ENCODE peak calls at places on chromosomes 11 and 22, in eight cellular contexts. N is GM23338, Z is brain microvascular endothelial cell, A is upper lobe of right lung, Y is GM20000, L is breast epithelium, Q is nephron progenitor cell, I is thoracic aorta. E is an unnamed sample.

GRCh38 chr11:120532082-120532481 is 20.5 kb downstream of the GRIK4 start:
- DNase-seq in A (no peak), Z (no peak), N (no peak), Y (no peak), Q (no peak), I (no peak), L (no peak), E (no peak)

GRCh38 chr11:47148274-47148673 is 28.4 kb downstream of the ARFGAP2 start:
- DNase-seq in A (no peak), Z (no peak), Y (no peak), L (no peak), Q (no peak), N (no peak), I (no peak), E (no peak)

GRCh38 chr11:13448876-13449275 is 14.1 kb downstream of the BTBD10 start:
- DNase-seq in Q (no peak), I (no peak), L (no peak), Z (no peak), Y (no peak), A (no peak), N (no peak), E (no peak)

GRCh38 chr11:134815404-134815803 is 403.4 kb upstream of the B3GAT1 start:
- DNase-seq in Q (no peak), I (no peak), A (no peak), L (no peak), N (no peak), Y (no peak), Z (no peak), E (no peak)

GRCh38 chr22:46631113-46631512 is 10.9 kb downstream of the GRAMD4 start:
- DNase-seq in N (no peak), A (no peak), I (no peak), Q (no peak), Z (no peak), L (no peak), Y (no peak), E (no peak)

GRCh38 chr11:126782810-126783209 is 217.8 kb downstream of the KIRREL3 start:
- DNase-seq in Y (no peak), I (no peak), N (no peak), L (no peak), A (no peak), Z (no peak), Q (no peak), E (no peak)

GRCh38 chr11:102830328-102830727 is 13.1 kb downstream of the MMP3 start:
- DNase-seq in Q (no peak), Y (no peak), N (no peak), L (no peak), A (no peak), I (no peak), Z (no peak), E (no peak)

GRCh38 chr11:26753738-26754504 is 32.1 kb upstream of the SLC5A12 start:
- DNase-seq in Q (peak), A (no peak), N (peak), Z (peak), L (peak), Y (peak), I (peak), E (peak)

GRCh38 chr11:1553808-1554594 is 18.1 kb downstream of the DUSP8 start:
- DNase-seq in Y (no peak), Q (no peak), A (peak), I (no peak), N (peak), Z (no peak), L (peak), E (peak)

GRCh38 chr11:6992457-6993431 is 27.4 kb downstream of the ZNF214 start:
- DNase-seq in A (no peak), N (no peak), L (no peak), Y (no peak), Z (peak), I (no peak), Q (no peak), E (no peak)

GRCh38 chr22:41833369-41834004 is 582 bp downstream of the SREBF2 start:
- DNase-seq in N (peak), Q (peak), I (no peak), Z (no peak), L (peak), A (peak), Y (peak), E (peak)

GRCh38 chr22:41831383-41831782 is 1.5 kb upstream of the SREBF2 start:
- DNase-seq in Y (peak), Q (no peak), A (no peak), L (peak), N (no peak), I (no peak), Z (no peak), E (no peak)

GRCh38 chr22:41834005-41834975 is 1.4 kb downstream of the SREBF2 start:
- DNase-seq in N (no peak), L (no peak), Y (no peak), A (no peak), Q (no peak), I (no peak), Z (no peak), E (no peak)

GRCh38 chr22:41831828-41832552 is 915 bp upstream of the SREBF2 start:
- DNase-seq in I (no peak), Q (no peak), A (no peak), N (no peak), Y (no peak), L (no peak), Z (no peak), E (no peak)

GRCh38 chr22:41832553-41833368 is at the start of gene SREBF2:
- DNase-seq in N (peak), I (peak), A (peak), Z (peak), L (peak), Q (peak), Y (peak), E (peak)
- TF ChIP-seq CTCF in N (no peak), I (no peak), A (peak), Z (no peak), L (no peak), Q (no peak), Y (no peak), E (no peak)

GRCh38 chr22:30816413-30816812 is 121.7 kb downstream of the OSBP2 start:
- DNase-seq in A (peak), Z (no peak), I (no peak), L (no peak), Y (no peak), Q (no peak), N (peak), E (no peak)
- TF ChIP-seq CTCF in A (no peak), Z (peak), I (no peak), L (no peak), Y (no peak), Q (no peak), N (peak), E (no peak)

GRCh38 chr11:35364101-35364780 is 55.1 kb downstream of the SLC1A2 start:
- DNase-seq in Z (peak), N (no peak), L (peak), A (peak), I (peak), Y (no peak), Q (no peak), E (no peak)

GRCh38 chr11:35365395-35365794 is 54.0 kb downstream of the SLC1A2 start:
- DNase-seq in Z (no peak), L (no peak), Q (no peak), Y (no peak), A (no peak), I (no peak), N (no peak), E (no peak)

GRCh38 chr11:35360059-35360530 is 59.3 kb downstream of the SLC1A2 start:
- DNase-seq in Z (no peak), N (no peak), Q (no peak), Y (no peak), I (no peak), L (no peak), A (no peak), E (no peak)

GRCh38 chr11:35363246-35364100 is 55.9 kb downstream of the SLC1A2 start:
- DNase-seq in A (no peak), L (peak), I (no peak), Q (no peak), N (no peak), Y (no peak), Z (no peak), E (no peak)

GRCh38 chr11:35362571-35362980 is 56.8 kb downstream of the SLC1A2 start:
- DNase-seq in L (no peak), A (no peak), Y (no peak), I (no peak), Z (no peak), Q (no peak), N (peak), E (no peak)
- TF ChIP-seq CTCF in L (no peak), A (no peak), Y (no peak), I (no peak), Z (no peak), Q (no peak), N (no peak), E (no peak)

GRCh38 chr11:33147559-33147958 is 13.7 kb downstream of the CSTF3 start:
- DNase-seq in Q (no peak), L (no peak), Y (no peak), N (no peak), A (no peak), Z (peak), I (no peak), E (no peak)

GRCh38 chr11:33157103-33158027 is 3.9 kb downstream of the CSTF3 start:
- DNase-seq in Z (no peak), L (no peak), Y (no peak), A (no peak), N (no peak), Q (no peak), I (no peak), E (no peak)

DNA sequence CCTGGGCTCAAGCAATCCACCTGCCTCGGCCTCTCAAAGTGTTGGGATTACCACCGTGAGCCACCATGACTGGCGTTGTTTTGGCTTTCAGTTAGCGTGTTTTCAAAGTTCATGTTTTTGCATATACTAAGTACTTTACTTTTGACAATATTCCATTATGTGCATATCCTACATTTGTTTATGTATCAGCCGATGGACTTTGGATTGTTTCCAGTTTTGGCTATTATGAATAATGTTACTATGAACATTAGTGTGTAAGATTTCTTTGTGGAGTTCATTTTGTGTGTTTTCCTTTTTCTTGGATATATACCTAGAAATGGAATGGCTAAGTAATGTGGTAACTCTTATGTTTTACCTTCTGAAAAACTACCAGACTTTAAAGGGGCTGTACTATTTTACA is 9.9 kb downstream of the CSTF3 start:
- DNase-seq in Z (no peak), L (no peak), I (no peak), N (no peak), Q (no peak), A (no peak), Y (no peak), E (no peak)
- TF ChIP-seq CTCF in Z (no peak), L (no peak), I (no peak), N (no peak), Q (no peak), A (no peak), Y (no peak), E (no peak)

GRCh38 chr11:59812220-59812619 is 1.6 kb upstream of the MRPL16 start:
- DNase-seq in Y (no peak), A (no peak), L (no peak), N (no peak), I (no peak), Q (no peak), Z (no peak), E (no peak)

GRCh38 chr11:59810911-59811259 is 307 bp upstream of the MRPL16 start:
- DNase-seq in Y (no peak), A (no peak), Z (no peak), L (no peak), Q (no peak), N (no peak), I (no peak), E (no peak)

GRCh38 chr11:59813364-59813763 is 2.8 kb upstream of the MRPL16 start:
- DNase-seq in Y (no peak), A (no peak), Q (no peak), N (no peak), L (no peak), Z (no peak), I (no peak), E (no peak)

GRCh38 chr11:59807047-59807446 is 3.5 kb downstream of the MRPL16 start:
- DNase-seq in I (no peak), L (no peak), Q (no peak), A (no peak), Z (no peak), N (no peak), Y (no peak), E (no peak)

DNA sequence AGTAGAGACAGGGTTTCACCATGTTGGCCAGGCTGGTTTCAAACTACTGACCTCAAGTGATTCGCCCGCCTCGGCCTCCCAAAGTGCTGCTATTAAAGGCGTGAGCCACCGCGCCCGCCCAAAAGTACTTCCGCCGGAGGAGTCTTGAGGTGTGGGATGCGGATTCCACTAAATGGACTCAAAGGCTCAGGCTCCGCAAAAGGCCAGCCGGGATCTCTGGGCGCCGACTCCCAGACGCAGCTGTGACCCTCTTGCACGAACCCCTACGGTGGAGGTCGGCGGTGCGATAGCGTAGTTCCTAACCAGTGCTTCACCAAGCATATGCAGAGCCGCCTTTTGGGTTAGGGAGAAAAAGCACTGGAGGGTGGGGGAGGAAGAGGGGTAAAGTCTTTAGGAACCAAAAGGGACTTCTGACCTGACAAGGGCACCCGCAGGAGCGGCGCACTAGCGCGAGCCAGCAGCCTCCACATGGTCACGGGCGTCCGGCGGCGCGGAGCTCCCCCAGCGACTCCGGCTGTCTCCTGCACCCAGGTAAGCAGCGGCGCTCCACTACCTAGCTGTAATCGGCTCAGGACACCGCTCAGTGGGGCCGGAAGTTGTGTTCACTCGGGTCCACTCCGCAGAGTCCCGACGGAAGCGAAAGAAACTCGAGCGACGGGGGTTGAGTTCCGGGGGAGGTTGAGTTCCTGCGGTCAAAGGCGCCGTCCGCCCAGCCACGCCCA is at the start of gene MRPL16:
- DNase-seq in I (peak), N (peak), A (peak), L (peak), Y (peak), Z (peak), Q (peak), E (peak)
- TF ChIP-seq CTCF in I (no peak), N (peak), A (peak), L (peak), Y (no peak), Z (peak), Q (no peak), E (no peak)

DNA sequence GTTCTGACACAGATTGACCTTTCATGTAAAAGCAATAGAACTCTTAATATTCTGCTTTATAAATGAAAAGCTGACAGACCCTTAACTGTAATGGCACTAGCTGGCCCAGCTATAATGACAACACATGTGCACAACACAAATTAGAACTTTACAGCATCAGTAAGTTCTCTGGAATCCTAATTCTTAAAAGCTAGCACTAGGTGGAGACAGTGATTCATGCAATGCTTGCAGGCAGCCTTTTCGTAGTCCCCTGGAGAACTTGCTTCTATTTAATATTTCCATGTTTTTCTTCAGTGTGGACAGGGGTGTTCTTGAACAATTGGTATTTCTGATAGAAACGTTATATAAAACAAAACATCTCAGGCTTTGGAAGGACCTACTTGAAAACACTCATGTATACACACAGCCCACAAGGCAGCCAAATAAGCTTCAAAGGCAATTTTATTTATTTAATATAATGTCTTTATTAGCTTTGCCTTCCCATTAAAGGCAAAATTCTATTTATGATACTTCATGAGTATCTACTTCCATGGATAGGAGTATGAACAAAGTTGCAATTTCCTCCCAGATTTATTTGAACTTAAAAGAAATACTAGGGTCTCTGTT is 374.3 kb upstream of the MPPED2 start:
- DNase-seq in N (peak), I (no peak), Z (peak), A (no peak), L (no peak), Y (peak), Q (peak), E (no peak)
- TF ChIP-seq CTCF in N (peak), I (no peak), Z (peak), A (peak), L (no peak), Y (peak), Q (peak), E (peak)

GRCh38 chr11:10181811-10182210 is 112.2 kb downstream of the SBF2 start:
- DNase-seq in Q (no peak), A (no peak), Y (peak), N (peak), I (no peak), L (no peak), Z (no peak), E (no peak)
- TF ChIP-seq CTCF in Q (no peak), A (peak), Y (no peak), N (peak), I (peak), L (no peak), Z (no peak), E (peak)

DNA sequence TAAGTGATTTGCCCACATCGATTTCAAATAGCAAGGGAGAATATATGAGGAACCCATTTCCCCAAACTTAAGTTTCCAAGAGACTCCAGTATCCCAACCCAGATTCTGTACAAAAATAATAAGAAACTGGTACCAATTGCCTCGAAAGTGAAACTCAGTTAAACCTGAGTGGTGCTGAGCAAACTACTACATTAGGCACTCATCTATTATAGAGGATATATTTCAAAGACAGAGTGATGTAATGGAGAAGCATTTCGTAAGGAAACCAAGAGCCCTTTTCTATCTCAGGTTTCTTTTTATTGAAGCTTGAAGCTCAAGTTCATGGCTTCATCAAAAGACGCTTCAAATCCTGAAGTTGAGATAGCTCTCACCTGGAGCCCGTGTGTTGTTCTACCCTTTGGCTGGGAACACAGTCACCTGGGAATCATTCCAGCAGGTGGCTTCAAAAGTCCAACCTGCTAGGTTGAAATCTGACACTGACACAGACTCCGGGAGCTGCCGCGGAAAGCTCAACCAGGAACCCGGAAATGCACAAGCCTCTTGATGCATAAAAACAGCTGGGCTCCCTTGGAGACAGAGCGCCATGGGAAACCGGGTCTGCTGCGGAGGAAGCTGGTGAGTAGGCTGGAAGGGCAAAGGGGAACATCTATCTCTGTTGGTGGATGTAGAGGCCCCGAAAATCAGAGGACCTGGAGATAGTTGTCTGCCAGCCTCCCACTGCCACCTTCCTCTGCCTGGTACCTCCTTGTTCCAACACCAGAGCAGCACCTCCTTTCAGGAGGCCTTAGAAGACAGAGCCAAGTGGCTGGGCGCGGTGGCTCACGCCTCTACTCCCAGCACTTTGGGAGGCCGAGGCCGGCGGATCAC is at the start of gene C11orf52:
- DNase-seq in I (no peak), Z (no peak), N (peak), L (peak), Q (peak), A (peak), Y (no peak), E (no peak)
- TF ChIP-seq CTCF in I (no peak), Z (no peak), N (no peak), L (peak), Q (no peak), A (no peak), Y (no peak), E (no peak)